ENCODE peak calls at places on chromosomes 7 and 10, in eight cellular contexts. One of them, this sample, is unnamed.

GRCh38 chr7:38796636-38797501 is 112.1 kb downstream of the VPS41 start:
- DNase-seq in A549: peak
- DNase-seq in GM13977: peak
- DNase-seq in fibroblast of the aortic adventitia: peak
- DNase-seq in T-helper 17 cell: peak
- DNase-seq in cardiac fibroblast: peak
- DNase-seq in small intestine: peak
- DNase-seq in RKO: peak
- DNase-seq in this sample: peak

GRCh38 chr10:26621889-26622681 is 75.4 kb upstream of the PDSS1 start:
- DNase-seq in A549: peak
- DNase-seq in GM13977: peak
- DNase-seq in fibroblast of the aortic adventitia: peak
- DNase-seq in T-helper 17 cell: no peak
- DNase-seq in cardiac fibroblast: peak
- DNase-seq in small intestine: peak
- DNase-seq in RKO: no peak
- DNase-seq in this sample: no peak

GRCh38 chr10:52653510-52653909 is 119.1 kb downstream of the MBL2 start:
- DNase-seq in A549: no peak
- DNase-seq in GM13977: no peak
- DNase-seq in fibroblast of the aortic adventitia: no peak
- DNase-seq in T-helper 17 cell: no peak
- DNase-seq in cardiac fibroblast: peak
- DNase-seq in small intestine: peak
- DNase-seq in RKO: no peak
- DNase-seq in this sample: no peak

GRCh38 chr10:74388801-74389200 is 237.8 kb downstream of the ADK start:
- DNase-seq in A549: no peak
- DNase-seq in GM13977: no peak
- DNase-seq in fibroblast of the aortic adventitia: no peak
- DNase-seq in T-helper 17 cell: no peak
- DNase-seq in cardiac fibroblast: no peak
- DNase-seq in small intestine: peak
- DNase-seq in RKO: no peak
- DNase-seq in this sample: no peak

GRCh38 chr10:129744134-129744895 is 219.8 kb downstream of the EBF3 start:
- DNase-seq in A549: no peak
- DNase-seq in GM13977: no peak
- DNase-seq in fibroblast of the aortic adventitia: no peak
- DNase-seq in T-helper 17 cell: no peak
- DNase-seq in cardiac fibroblast: no peak
- DNase-seq in small intestine: no peak
- DNase-seq in RKO: no peak
- DNase-seq in this sample: no peak

GRCh38 chr7:611281-611810 is 91.7 kb upstream of the PDGFA start:
- DNase-seq in A549: no peak
- DNase-seq in GM13977: no peak
- DNase-seq in fibroblast of the aortic adventitia: no peak
- DNase-seq in T-helper 17 cell: no peak
- DNase-seq in cardiac fibroblast: no peak
- DNase-seq in small intestine: no peak
- DNase-seq in RKO: no peak
- DNase-seq in this sample: no peak

GRCh38 chr7:2175091-2175490 is 57.7 kb downstream of the MAD1L1 start:
- DNase-seq in A549: no peak
- DNase-seq in GM13977: no peak
- DNase-seq in fibroblast of the aortic adventitia: no peak
- DNase-seq in T-helper 17 cell: no peak
- DNase-seq in cardiac fibroblast: no peak
- DNase-seq in small intestine: no peak
- DNase-seq in RKO: no peak
- DNase-seq in this sample: no peak

GRCh38 chr7:68414631-68415425 is 1183.4 kb upstream of the AUTS2 start:
- DNase-seq in A549: peak
- DNase-seq in GM13977: no peak
- DNase-seq in fibroblast of the aortic adventitia: no peak
- DNase-seq in T-helper 17 cell: no peak
- DNase-seq in cardiac fibroblast: no peak
- DNase-seq in small intestine: no peak
- DNase-seq in RKO: no peak
- DNase-seq in this sample: peak

GRCh38 chr10:60508037-60508436 is 118.4 kb upstream of the ANK3 start:
- DNase-seq in A549: no peak
- DNase-seq in GM13977: no peak
- DNase-seq in fibroblast of the aortic adventitia: peak
- DNase-seq in T-helper 17 cell: no peak
- DNase-seq in cardiac fibroblast: no peak
- DNase-seq in small intestine: no peak
- DNase-seq in RKO: no peak
- DNase-seq in this sample: no peak

GRCh38 chr10:101112799-101113594 is 18.1 kb upstream of the TLX1 start:
- DNase-seq in A549: no peak
- DNase-seq in GM13977: no peak
- DNase-seq in fibroblast of the aortic adventitia: no peak
- DNase-seq in T-helper 17 cell: no peak
- DNase-seq in cardiac fibroblast: no peak
- DNase-seq in small intestine: peak
- DNase-seq in RKO: no peak
- DNase-seq in this sample: no peak

GRCh38 chr7:1393421-1393820 is 65.8 kb downstream of the MICALL2 start:
- DNase-seq in A549: no peak
- DNase-seq in GM13977: no peak
- DNase-seq in fibroblast of the aortic adventitia: no peak
- DNase-seq in T-helper 17 cell: no peak
- DNase-seq in cardiac fibroblast: no peak
- DNase-seq in small intestine: no peak
- DNase-seq in RKO: no peak
- DNase-seq in this sample: no peak

GRCh38 chr10:97454330-97455036 is 8.5 kb downstream of the ZDHHC16 start:
- DNase-seq in A549: no peak
- DNase-seq in GM13977: no peak
- DNase-seq in fibroblast of the aortic adventitia: peak
- DNase-seq in T-helper 17 cell: no peak
- DNase-seq in cardiac fibroblast: peak
- DNase-seq in small intestine: peak
- DNase-seq in RKO: no peak
- DNase-seq in this sample: no peak

This sample was measured in SK-MEL-5.